ENCODE peak calls at places on chromosomes 2 and 18, in eight cellular contexts. A is A172; H is naive thymus-derived CD4-positive, alpha-beta T cell; P is left ventricle myocardium inferior; C is naive B cell; M is stimulated activated CD4-positive, alpha-beta T cell treated with anti-CD3 and anti-CD28 coated beads, Interleukin-4, amount 100 ng/mL, for 48 hours; K is NCI-H1417; Q is progenitor cell of endocrine pancreas. B is an unnamed sample.

GRCh38 chr2:132979339-132980093 is 309.5 kb upstream of the LYPD1 start:
- DNase-seq in A (no peak), H (no peak), P (no peak), C (no peak), M (no peak), K (no peak), Q (no peak), B (no peak)

GRCh38 chr2:85937069-85937439 is 48.3 kb upstream of the ST3GAL5 start:
- DNase-seq in A (no peak), H (no peak), P (no peak), C (no peak), M (no peak), K (no peak), Q (no peak), B (no peak)

GRCh38 chr18:57581301-57581934 is 5.1 kb downstream of the FECH start:
- DNase-seq in A (no peak), H (no peak), P (no peak), C (peak), M (no peak), K (no peak), Q (no peak), B (peak)

GRCh38 chr2:70796247-70796646 is 5.8 kb upstream of the FIGLA start:
- DNase-seq in A (no peak), H (no peak), P (no peak), C (no peak), M (no peak), K (no peak), Q (no peak), B (no peak)

GRCh38 chr2:64186698-64187605 is 42.7 kb upstream of the PELI1 start:
- DNase-seq in A (no peak), H (no peak), P (no peak), C (peak), M (no peak), K (no peak), Q (no peak), B (no peak)

GRCh38 chr2:137173514-137173913 is 408.2 kb downstream of the THSD7B start:
- DNase-seq in A (no peak), H (no peak), P (no peak), C (no peak), M (no peak), K (no peak), Q (no peak), B (no peak)

GRCh38 chr2:133240505-133241230 is 327.6 kb downstream of the NCKAP5 start:
- DNase-seq in A (peak), H (no peak), P (no peak), C (no peak), M (no peak), K (no peak), Q (no peak), B (no peak)

GRCh38 chr18:35091841-35092240 is 50.6 kb downstream of the MAPRE2 start:
- DNase-seq in A (no peak), H (no peak), P (no peak), C (no peak), M (no peak), K (no peak), Q (no peak), B (no peak)

GRCh38 chr2:618591-618990 is 58.6 kb downstream of the TMEM18 start:
- DNase-seq in A (no peak), H (no peak), P (no peak), C (no peak), M (no peak), K (no peak), Q (no peak), B (no peak)

GRCh38 chr2:234686088-234686890 is 189.4 kb upstream of the ARL4C start:
- DNase-seq in A (peak), H (no peak), P (no peak), C (no peak), M (no peak), K (no peak), Q (peak), B (no peak)

B was measured in KG1.